ENCODE peak calls at places on chromosomes 7 and 10, in four cellular contexts. X is AG10803, Z is HepG2, V is tibial nerve. F is an unnamed sample.

GRCh38 chr7:110568932-110569331 is 522.0 kb upstream of the LRRN3 start:
- DNase-seq in V (no peak), X (no peak), Z (no peak), F (no peak)

GRCh38 chr10:95661818-95662217 is 5.3 kb upstream of the ALDH18A1 start:
- DNase-seq in X (no peak), V (no peak), Z (peak), F (no peak)

GRCh38 chr7:14507617-14508016 is 394.9 kb downstream of the DGKB start:
- DNase-seq in V (no peak), Z (no peak), X (peak), F (no peak)

GRCh38 chr10:60480865-60481563 is 91.3 kb upstream of the ANK3 start:
- DNase-seq in Z (no peak), V (peak), X (peak), F (peak)

GRCh38 chr10:132961-133898 is 2.0 kb upstream of the ZMYND11 start:
- DNase-seq in Z (peak), X (peak), V (no peak), F (no peak)

GRCh38 chr7:47392241-47392759 is 189.6 kb downstream of the TNS3 start:
- DNase-seq in X (peak), V (peak), Z (no peak), F (no peak)

GRCh38 chr7:139068543-139069399 is 32.9 kb upstream of the ZC3HAV1L start:
- DNase-seq in Z (no peak), X (no peak), V (no peak), F (no peak)

GRCh38 chr10:71302874-71303568 is 16.0 kb upstream of the SLC29A3 start:
- DNase-seq in X (peak), Z (peak), V (peak), F (no peak)

GRCh38 chr7:40507166-40507565 is 372.4 kb downstream of the SUGCT start:
- DNase-seq in V (no peak), X (no peak), Z (peak), F (no peak)

GRCh38 chr7:27784399-27785053 is 44.6 kb downstream of the TAX1BP1 start:
- DNase-seq in X (peak), Z (peak), V (peak), F (peak)

GRCh38 chr10:14693891-14694290 is 80.8 kb downstream of the FAM107B start:
- DNase-seq in Z (no peak), X (no peak), V (no peak), F (no peak)

GRCh38 chr7:153091477-153091876 is 331.9 kb downstream of the ACTR3B start:
- DNase-seq in V (no peak), X (no peak), Z (no peak), F (no peak)

GRCh38 chr10:84477370-84477769 is 149.0 kb downstream of the CCSER2 start:
- DNase-seq in Z (no peak), X (no peak), V (no peak), F (no peak)

GRCh38 chr7:126840869-126841268 is 411.9 kb downstream of the GRM8 start:
- DNase-seq in X (no peak), V (no peak), Z (no peak), F (peak)

GRCh38 chr10:60757422-60757895 is 20.8 kb upstream of the CDK1 start:
- DNase-seq in V (no peak), Z (no peak), X (no peak), F (no peak)

GRCh38 chr10:100341953-100342626 is 4.9 kb upstream of the SCD start:
- DNase-seq in Z (peak), V (no peak), X (peak), F (peak)

GRCh38 chr7:121083138-121083789 is 94.8 kb downstream of the CPED1 start:
- DNase-seq in Z (no peak), X (peak), V (no peak), F (no peak)

GRCh38 chr7:149686001-149686400 is 87.4 kb downstream of the ZNF467 start:
- DNase-seq in X (peak), Z (no peak), V (no peak), F (no peak)

GRCh38 chr7:80498481-80499349 is 13.1 kb downstream of the GNAT3 start:
- DNase-seq in Z (no peak), V (no peak), X (no peak), F (no peak)

GRCh38 chr10:79155301-79156081 is 86.7 kb downstream of the ZMIZ1 start:
- DNase-seq in X (peak), Z (no peak), V (no peak), F (no peak)

GRCh38 chr7:149716007-149716931 is 57.1 kb downstream of the ZNF467 start:
- DNase-seq in Z (no peak), V (no peak), X (peak), F (no peak)

DNA sequence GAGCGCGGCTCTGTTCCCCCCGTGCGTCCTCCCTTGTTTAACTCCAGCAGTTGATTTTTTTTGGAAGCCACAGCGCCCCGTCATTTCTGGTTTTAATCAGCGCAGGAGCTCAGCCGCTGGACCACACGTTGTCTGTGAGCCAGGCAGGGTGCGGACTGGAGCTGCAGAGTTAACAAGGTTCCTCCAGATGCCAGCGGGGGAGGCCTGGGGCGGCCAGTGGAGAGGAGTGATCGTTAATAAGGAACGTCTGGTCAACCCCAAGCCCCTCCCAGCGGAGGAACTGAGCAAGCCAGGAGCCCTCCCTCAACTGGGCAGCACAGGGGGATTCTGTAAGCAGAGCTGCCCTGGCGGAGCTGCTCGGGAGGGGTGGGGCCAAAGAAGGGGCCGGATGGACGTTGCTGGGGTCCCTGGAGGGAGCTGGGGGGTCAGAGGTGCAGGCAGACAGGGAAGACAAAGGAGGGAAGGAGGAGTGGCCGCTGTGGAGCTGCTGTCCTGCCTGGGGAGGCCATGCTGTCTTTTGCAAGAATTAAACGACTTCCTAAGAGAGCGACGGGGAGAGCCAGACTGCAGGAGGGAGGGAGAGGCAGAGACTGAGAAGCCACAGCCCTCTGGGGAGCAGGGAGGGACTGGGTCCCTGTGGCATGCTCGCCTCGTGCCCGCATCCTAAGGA is 537.2 kb upstream of the FOXK1 start:
- DNase-seq in V (peak), X (no peak), Z (no peak), F (peak)
- H3K4me3 ChIP-seq in V (no peak), X (no peak), Z (no peak), F (no peak)

DNA sequence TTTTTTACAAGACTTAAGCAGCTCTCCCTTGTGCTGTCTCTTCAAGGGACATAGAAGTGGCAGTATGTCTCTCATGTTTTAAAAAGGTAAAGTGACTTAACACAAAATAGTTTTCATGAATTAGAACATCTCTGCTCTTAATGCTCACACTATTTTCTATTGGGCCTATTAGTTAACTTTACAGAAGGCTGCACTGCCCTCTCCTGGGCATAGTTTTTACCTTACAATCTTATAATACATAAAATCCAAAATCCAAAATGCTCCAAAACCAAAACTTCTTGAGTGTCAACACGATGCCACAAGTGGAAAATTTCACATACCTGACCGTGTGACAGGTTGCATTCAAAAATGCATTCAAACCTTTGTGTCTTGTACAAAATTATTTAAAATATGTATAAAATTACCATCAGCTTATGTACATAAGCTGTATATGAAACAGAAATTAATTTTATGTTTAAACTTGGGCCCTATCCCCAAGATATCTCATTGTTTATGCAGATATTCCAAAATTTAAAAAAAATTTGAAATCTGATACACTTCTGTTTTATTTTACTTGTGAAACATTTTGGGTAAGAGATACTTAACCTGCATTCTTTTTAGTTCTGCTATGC is 25.8 kb downstream of the TES start:
- DNase-seq in Z (peak), X (peak), V (peak), F (peak)
- H3K4me3 ChIP-seq in Z (no peak), X (no peak), V (no peak), F (no peak)

GRCh38 chr10:12055722-12056121 is 13.0 kb upstream of the DHTKD1 start:
- DNase-seq in V (no peak), X (no peak), Z (no peak), F (no peak)
- H3K4me3 ChIP-seq in V (no peak), X (no peak), Z (no peak), F (no peak)

DNA sequence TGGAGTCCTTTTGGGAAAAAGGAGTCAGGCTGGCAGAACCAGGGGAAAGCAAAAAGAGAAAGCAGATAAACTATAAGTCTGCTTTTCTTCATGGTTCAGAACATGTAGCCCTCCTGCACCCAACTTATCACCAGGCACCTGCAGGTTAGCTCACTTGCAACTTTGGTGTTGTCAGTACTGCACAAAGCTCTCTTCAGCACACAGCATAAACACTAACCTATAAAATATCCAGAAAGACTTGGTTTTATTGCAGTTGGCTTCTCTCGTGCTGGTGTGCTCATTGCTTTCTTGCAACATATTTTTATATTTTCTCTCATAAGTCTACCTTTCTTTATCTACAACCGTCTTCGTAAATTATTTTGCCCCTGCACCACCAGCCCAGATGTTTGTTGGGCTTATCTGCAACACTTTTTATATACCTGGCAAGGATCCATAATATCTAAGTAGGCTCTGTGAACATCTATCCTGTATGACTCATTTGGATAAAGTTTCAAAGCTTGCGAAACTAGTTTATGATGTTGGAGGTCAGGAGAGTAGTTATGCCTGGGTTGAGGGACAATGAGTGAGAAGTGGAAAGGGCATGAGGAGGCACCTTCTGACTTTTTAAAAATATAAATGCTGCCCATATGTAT is 164.6 kb downstream of the ANKRD30A start:
- DNase-seq in X (no peak), V (no peak), Z (no peak), F (no peak)
- H3K4me3 ChIP-seq in X (no peak), V (no peak), Z (no peak), F (no peak)

GRCh38 chr7:70092314-70093303 is 494.3 kb downstream of the AUTS2 start:
- DNase-seq in V (no peak), Z (no peak), X (peak), F (peak)
- H3K4me3 ChIP-seq in V (no peak), Z (no peak), X (no peak), F (peak)

GRCh38 chr10:86755740-86756510 is 494 bp upstream of the BMPR1A start:
- DNase-seq in V (peak), Z (peak), X (peak), F (peak)
- H3K4me3 ChIP-seq in V (peak), Z (peak), X (peak), F (peak)